ENCODE peak calls at places on chromosome 6, in ten cellular contexts. B is CD8-positive, alpha-beta T cell; N is psoas muscle; R is right lobe of liver; U is stomach; W is ascending aorta; M is tibial nerve; X is suprapubic skin; P is ovary; E is CD4-positive, alpha-beta memory T cell. A is an unnamed sample.
A peak's percentile ranks its signal among the peaks of the same experiment; 100 is the strongest.

GRCh38 chr6:71289039-71289801 is 609 bp downstream of the OGFRL1 start:
- DNase-seq in B (no peak), N (peak; percentile 28), R (peak; percentile 51), U (no peak), W (peak; percentile 74), M (peak; percentile 15), X (peak; percentile 62), P (peak; percentile 37), E (peak; percentile 30), A (peak; percentile 36)

GRCh38 chr6:87789198-87789899 is 87.3 kb upstream of the AKIRIN2 start:
- DNase-seq in B (no peak), N (no peak), R (no peak), U (no peak), W (no peak), M (no peak), X (no peak), P (no peak), E (no peak), A (no peak)

GRCh38 chr6:152341596-152341995 is 295.6 kb downstream of the SYNE1 start:
- DNase-seq in B (no peak), N (no peak), R (no peak), U (no peak), W (no peak), M (no peak), X (no peak), P (no peak), E (no peak), A (no peak)

GRCh38 chr6:11160199-11160598 is 48.7 kb upstream of the ERVFRD-1 start:
- DNase-seq in B (no peak), N (no peak), R (no peak), U (no peak), W (no peak), M (no peak), X (no peak), P (no peak), E (no peak), A (no peak)

GRCh38 chr6:87203448-87204023 is 48.2 kb downstream of the ZNF292 start:
- DNase-seq in B (no peak), N (no peak), R (no peak), U (no peak), W (no peak), M (no peak), X (no peak), P (no peak), E (no peak), A (no peak)

GRCh38 chr6:89734526-89734925 is 85.1 kb downstream of the MDN1 start:
- DNase-seq in B (no peak), N (no peak), R (no peak), U (no peak), W (no peak), M (no peak), X (no peak), P (no peak), E (no peak), A (no peak)

GRCh38 chr6:46863791-46864190 is 57.9 kb downstream of the ADGRF5 start:
- DNase-seq in B (no peak), N (no peak), R (no peak), U (no peak), W (no peak), M (no peak), X (no peak), P (no peak), E (no peak), A (no peak)

GRCh38 chr6:160520043-160520904 is 143.8 kb downstream of the LPA start:
- DNase-seq in B (peak; percentile 70), N (peak; percentile 76), R (peak; percentile 81), U (peak; percentile 81), W (peak; percentile 89), M (peak; percentile 65), X (peak; percentile 85), P (peak; percentile 82), E (peak; percentile 81), A (peak; percentile 85)

GRCh38 chr6:21133902-21134301 is 459.6 kb upstream of the SOX4 start:
- DNase-seq in B (no peak), N (no peak), R (no peak), U (no peak), W (no peak), M (no peak), X (no peak), P (no peak), E (no peak), A (no peak)

GRCh38 chr6:165119231-165120020 is 190.0 kb downstream of the C6orf118 start:
- DNase-seq in B (no peak), N (no peak), R (no peak), U (no peak), W (no peak), M (no peak), X (no peak), P (no peak), E (no peak), A (no peak)

GRCh38 chr6:169725270-169726048 is 1.2 kb upstream of the PHF10 start:
- DNase-seq in B (no peak), N (peak; percentile 74), R (peak; percentile 83), U (peak; percentile 65), W (peak; percentile 81), M (no peak), X (peak; percentile 84), P (peak; percentile 75), E (no peak), A (peak; percentile 59)

GRCh38 chr6:11292837-11293236 is 60.4 kb upstream of the NEDD9 start:
- DNase-seq in B (no peak), N (no peak), R (no peak), U (no peak), W (no peak), M (no peak), X (no peak), P (no peak), E (no peak), A (no peak)

DNA sequence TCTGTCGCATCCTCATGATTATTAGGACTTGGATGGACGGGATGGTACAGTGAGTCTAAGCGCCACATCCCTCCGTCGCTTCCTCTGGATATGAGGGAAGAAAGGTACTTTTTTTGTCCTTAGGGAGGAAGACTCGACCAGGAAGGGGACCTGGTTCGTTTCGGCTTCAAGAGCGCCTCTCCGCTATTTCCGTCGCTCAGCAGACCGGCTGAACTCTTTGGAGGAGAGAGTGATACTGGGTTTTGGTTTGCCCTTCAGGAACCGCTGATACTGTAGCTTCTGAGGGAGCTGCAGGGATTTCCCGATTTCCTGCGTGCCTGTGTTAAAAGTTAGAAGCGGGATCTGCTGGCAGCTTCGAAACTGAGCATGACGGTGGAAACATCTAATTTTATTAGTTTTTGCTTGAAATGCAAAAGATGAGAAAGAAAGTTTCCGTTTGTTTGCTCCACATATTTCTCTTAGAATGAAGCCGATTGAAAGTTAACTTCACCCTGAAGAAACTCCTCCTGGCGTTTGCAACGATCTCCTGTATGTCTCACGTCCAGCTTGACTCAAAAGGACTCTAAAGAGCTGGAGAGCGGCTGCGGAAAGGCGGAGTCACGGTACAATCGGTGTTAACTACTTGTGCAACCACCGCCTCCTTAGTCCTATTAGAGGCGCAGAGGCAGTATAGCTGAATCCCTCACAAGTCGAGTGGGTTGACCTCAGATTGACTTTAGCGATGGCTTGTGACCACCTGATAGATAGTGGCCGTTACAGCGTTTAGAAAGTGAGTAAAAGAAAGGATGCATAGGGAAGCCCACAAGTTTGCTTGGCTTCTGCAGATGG is 129.4 kb downstream of the TRIM27 start:
- DNase-seq in B (no peak), N (no peak), R (no peak), U (no peak), W (no peak), M (no peak), X (no peak), P (no peak), E (no peak), A (no peak)
- H3K27me3 ChIP-seq in B (peaks cover 17% of the 10 kb centered on the region), N (peaks cover 19% of the 10 kb centered on the region), R (peaks cover 11% of the 10 kb centered on the region), U (no peaks in the 10 kb centered on the region), W (no peaks in the 10 kb centered on the region), M (peaks cover 84% of the 10 kb centered on the region), X (peaks cover 87% of the 10 kb centered on the region), P (no peaks in the 10 kb centered on the region), E (peaks cover 41% of the 10 kb centered on the region), A (peaks cover 24% of the 10 kb centered on the region)

GRCh38 chr6:101281266-101281665 is 112.2 kb upstream of the GRIK2 start:
- DNase-seq in B (no peak), N (no peak), R (no peak), U (no peak), W (no peak), M (no peak), X (no peak), P (no peak), E (no peak), A (no peak)

GRCh38 chr6:101275251-101275650 is 118.3 kb upstream of the GRIK2 start:
- DNase-seq in B (no peak), N (no peak), R (no peak), U (no peak), W (no peak), M (no peak), X (no peak), P (no peak), E (no peak), A (no peak)

GRCh38 chr6:101276066-101276465 is 117.4 kb upstream of the GRIK2 start:
- DNase-seq in B (no peak), N (no peak), R (no peak), U (no peak), W (no peak), M (no peak), X (no peak), P (no peak), E (no peak), A (no peak)
- H3K4me1 ChIP-seq in B (no peaks in the 10 kb centered on the region), N (no peaks in the 10 kb centered on the region), R (no peaks in the 10 kb centered on the region), U (no peaks in the 10 kb centered on the region), W (no peaks in the 10 kb centered on the region), M (no peaks in the 10 kb centered on the region), X (no peaks in the 10 kb centered on the region), P (no peaks in the 10 kb centered on the region), E (no peaks in the 10 kb centered on the region), A (peaks cover 4% of the 10 kb centered on the region)

GRCh38 chr6:136961848-136962247 is 39.7 kb downstream of the SLC35D3 start:
- DNase-seq in B (no peak), N (no peak), R (no peak), U (no peak), W (no peak), M (no peak), X (no peak), P (no peak), E (no peak), A (no peak)
- H3K27me3 ChIP-seq in B (no peaks in the 10 kb centered on the region), N (no peaks in the 10 kb centered on the region), R (no peaks in the 10 kb centered on the region), U (no peaks in the 10 kb centered on the region), W (no peaks in the 10 kb centered on the region), M (no peaks in the 10 kb centered on the region), X (peaks cover 5% of the 10 kb centered on the region), P (no peaks in the 10 kb centered on the region), E (peaks cover 2% of the 10 kb centered on the region), A (no peaks in the 10 kb centered on the region)

DNA sequence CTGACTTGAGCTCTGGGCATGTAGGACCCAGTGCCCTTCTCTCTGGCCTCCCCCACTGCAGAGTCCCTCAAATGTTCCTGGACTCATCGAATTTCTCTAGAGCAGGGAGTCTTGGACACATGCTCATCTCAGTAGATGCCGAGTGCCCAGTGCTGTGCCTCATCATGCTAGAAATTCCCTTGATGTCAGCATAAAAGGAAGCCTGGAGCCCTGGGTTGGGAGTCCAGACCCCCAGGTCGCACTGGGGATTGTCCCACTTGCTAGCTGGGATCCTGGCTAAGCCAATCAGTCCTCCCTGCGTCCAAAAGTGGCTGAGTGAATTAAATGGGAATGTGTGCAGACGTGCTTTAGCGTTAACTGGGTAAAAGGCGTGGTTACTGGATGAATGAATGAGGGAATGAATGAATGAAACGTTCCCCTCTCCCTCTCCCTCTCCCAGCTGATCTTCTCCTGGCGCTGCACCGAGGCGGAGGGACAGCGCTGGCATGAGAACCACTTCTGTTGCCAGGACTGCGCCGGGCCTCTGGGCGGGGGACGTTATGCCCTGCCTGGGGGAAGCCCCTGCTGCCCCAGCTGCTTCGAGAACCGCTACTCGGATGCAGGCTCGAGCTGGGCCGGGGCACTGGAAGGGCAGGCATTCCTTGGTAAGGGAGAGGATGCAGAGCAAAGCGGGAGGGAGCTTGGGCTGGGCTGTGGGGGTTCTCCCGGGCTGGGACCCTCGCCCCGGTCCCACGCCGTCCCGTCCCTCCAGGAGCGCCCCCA is 1.6 kb upstream of the TOMM6 start:
- DNase-seq in B (no peak), N (peak; percentile 31), R (peak; percentile 48), U (no peak), W (no peak), M (no peak), X (no peak), P (peak; percentile 59), E (no peak), A (no peak)
- H3K4me1 ChIP-seq in B (peaks cover 13% of the 10 kb centered on the region), N (peaks cover 32% of the 10 kb centered on the region), R (peaks cover 2% of the 10 kb centered on the region), U (peaks cover 71% of the 10 kb centered on the region), W (peaks cover 18% of the 10 kb centered on the region), M (peaks cover 21% of the 10 kb centered on the region), X (peaks cover 47% of the 10 kb centered on the region), P (peaks cover 7% of the 10 kb centered on the region), E (peaks cover 21% of the 10 kb centered on the region), A (peaks cover 61% of the 10 kb centered on the region)

A was measured in body of pancreas.